ENCODE peak calls at places on chromosome 12, in seven cellular contexts. G, O, T, A, J, C and R are unnamed samples.

GRCh38 chr12:47397664-47398281 is 308.1 kb downstream of the RPAP3 start:
- DNase-seq in T (no peak), G (peak; percentile 75), A (no peak), O (no peak), J (no peak), C (peak; percentile 34), R (no peak)

GRCh38 chr12:5015711-5016492 is 27.8 kb upstream of the KCNA5 start:
- DNase-seq in A (no peak), O (no peak), J (no peak), T (no peak), G (no peak), C (no peak), R (no peak)

GRCh38 chr12:28604240-28604639 is 414.0 kb downstream of the CCDC91 start:
- DNase-seq in T (no peak), J (no peak), O (no peak), C (no peak), G (no peak), A (no peak), R (no peak)

GRCh38 chr12:54294152-54294913 is 6.5 kb downstream of the NFE2 start:
- DNase-seq in T (peak; percentile 48), G (peak; percentile 24), A (no peak), C (no peak), J (peak; percentile 44), O (peak; percentile 88), R (peak; percentile 75)

GRCh38 chr12:93743999-93744689 is 67.0 kb downstream of the CRADD start:
- DNase-seq in A (no peak), O (no peak), J (no peak), G (no peak), T (no peak), C (no peak), R (no peak)

GRCh38 chr12:30043151-30043550 is 259.4 kb upstream of the TMTC1 start:
- DNase-seq in O (no peak), G (no peak), J (no peak), C (no peak), T (no peak), A (no peak), R (no peak)

GRCh38 chr12:93825501-93825888 is 148.3 kb downstream of the CRADD start:
- DNase-seq in T (no peak), A (no peak), C (no peak), J (no peak), O (no peak), G (no peak), R (no peak)

GRCh38 chr12:124928095-124928911 is 13.9 kb upstream of the UBC start:
- DNase-seq in J (no peak), C (peak; percentile 95), G (peak; percentile 86), T (peak; percentile 65), O (peak; percentile 35), A (peak; percentile 93), R (peak; percentile 75)

GRCh38 chr12:121530600-121531355 is 50.0 kb downstream of the KDM2B start:
- DNase-seq in O (peak; percentile 48), G (peak; percentile 80), A (peak; percentile 79), T (peak; percentile 45), J (no peak), C (no peak), R (peak; percentile 85)

GRCh38 chr12:118360785-118361404 is 11.8 kb downstream of the TAOK3 start:
- DNase-seq in O (no peak), C (peak; percentile 19), J (no peak), A (no peak), T (no peak), G (peak; percentile 77), R (no peak)

GRCh38 chr12:113910751-113911272 is 55.3 kb downstream of the RBM19 start:
- DNase-seq in T (no peak), J (no peak), O (no peak), C (no peak), G (no peak), A (no peak), R (no peak)

GRCh38 chr12:24751181-24751580 is 197.7 kb downstream of the BCAT1 start:
- DNase-seq in A (no peak), O (no peak), C (no peak), T (no peak), G (no peak), J (no peak), R (no peak)

GRCh38 chr12:2294651-2295475 is 242.1 kb downstream of the CACNA1C start:
- DNase-seq in J (no peak), T (peak; percentile 63), A (peak; percentile 77), G (peak; percentile 93), C (no peak), O (no peak), R (peak; percentile 95)

GRCh38 chr12:127592278-127592677 is 674.7 kb upstream of the TMEM132C start:
- DNase-seq in C (no peak), A (no peak), J (no peak), T (no peak), O (no peak), G (no peak), R (no peak)

GRCh38 chr12:84642201-84642600 is 270.4 kb downstream of the SLC6A15 start:
- DNase-seq in C (no peak), O (no peak), G (peak; percentile 56), T (no peak), J (no peak), A (no peak), R (no peak)

GRCh38 chr12:30437616-30438015 is 258.1 kb downstream of the IPO8 start:
- DNase-seq in T (no peak), A (no peak), G (peak; percentile 91), J (no peak), O (no peak), C (no peak), R (no peak)

GRCh38 chr12:123767613-123768012 is 5.5 kb downstream of the DNAH10 start:
- DNase-seq in O (no peak), J (no peak), G (no peak), C (no peak), A (no peak), T (no peak), R (no peak)

GRCh38 chr12:120013659-120014380 is 24.8 kb downstream of the BICDL1 start:
- DNase-seq in T (no peak), A (no peak), O (no peak), C (peak; percentile 35), J (no peak), G (no peak), R (no peak)

GRCh38 chr12:62308201-62308600 is 48.0 kb downstream of the USP15 start:
- DNase-seq in J (no peak), T (no peak), O (no peak), C (no peak), G (no peak), A (no peak), R (no peak)

GRCh38 chr12:132506730-132507538 is 17.0 kb downstream of the FBRSL1 start:
- DNase-seq in O (no peak), C (no peak), G (peak; percentile 75), A (peak; percentile 88), T (no peak), J (peak; percentile 52), R (no peak)

GRCh38 chr12:19021646-19022045 is 107.9 kb upstream of the PLEKHA5 start:
- DNase-seq in O (no peak), T (no peak), J (no peak), A (no peak), G (peak; percentile 38), C (no peak), R (no peak)

GRCh38 chr12:14834502-14834901 is 8.8 kb downstream of the ART4 start:
- DNase-seq in T (no peak), G (no peak), J (no peak), A (no peak), C (no peak), O (no peak), R (no peak)

GRCh38 chr12:130169256-130169655 is 7.0 kb downstream of the FZD10 start:
- DNase-seq in C (no peak), O (no peak), T (no peak), G (no peak), A (no peak), J (no peak), R (no peak)
- TF ChIP-seq CTCF in C (no peak), O (no peak), T (no peak), G (no peak), A (no peak), J (no peak), R (no peak)

GRCh38 chr12:52050116-52050770 is 999 bp upstream of the NR4A1 start:
- DNase-seq in C (no peak), O (peak; percentile 43), G (peak; percentile 70), T (no peak), J (peak; percentile 35), A (peak; percentile 79), R (peak; percentile 82)

GRCh38 chr12:52049688-52050087 is 1.6 kb upstream of the NR4A1 start:
- DNase-seq in J (no peak), A (no peak), C (no peak), O (no peak), G (no peak), T (no peak), R (no peak)

GRCh38 chr12:52049286-52049685 is 2.0 kb upstream of the NR4A1 start:
- DNase-seq in O (no peak), T (no peak), J (no peak), C (no peak), G (no peak), A (no peak), R (no peak)

GRCh38 chr12:52052471-52053186 is 1.4 kb downstream of the NR4A1 start:
- DNase-seq in C (no peak), A (peak; percentile 82), J (no peak), T (no peak), O (no peak), G (peak; percentile 39), R (no peak)

GRCh38 chr12:52050771-52051541 is at the start of gene NR4A1:
- DNase-seq in J (peak; percentile 90), O (peak; percentile 90), A (peak; percentile 100), G (peak; percentile 96), T (peak; percentile 98), C (peak; percentile 87), R (peak; percentile 99)
- TF ChIP-seq CTCF in J (no peak), O (no peak), A (no peak), G (no peak), T (no peak), C (no peak), R (no peak)

GRCh38 chr12:109795023-109795422 is 38.2 kb downstream of the TRPV4 start:
- DNase-seq in A (no peak), J (no peak), C (no peak), O (no peak), G (peak; percentile 47), T (no peak), R (no peak)

GRCh38 chr12:109796057-109796456 is 37.1 kb downstream of the TRPV4 start:
- DNase-seq in A (no peak), J (no peak), O (no peak), C (no peak), G (no peak), T (no peak), R (no peak)

GRCh38 chr12:109798691-109799090 is 34.5 kb downstream of the TRPV4 start:
- DNase-seq in C (no peak), G (no peak), T (no peak), J (no peak), A (no peak), O (no peak), R (no peak)

GRCh38 chr12:109800536-109800935 is 32.7 kb downstream of the TRPV4 start:
- DNase-seq in T (no peak), J (no peak), O (no peak), A (no peak), G (no peak), C (no peak), R (no peak)

GRCh38 chr12:109797905-109798669 is 35.1 kb downstream of the TRPV4 start:
- DNase-seq in J (no peak), G (no peak), C (no peak), T (no peak), O (peak; percentile 66), A (no peak), R (no peak)
- TF ChIP-seq CTCF in J (peak; percentile 34), G (peak; percentile 19), C (peak; percentile 60), T (no peak), O (peak; percentile 16), A (no peak), R (peak; percentile 14)

GRCh38 chr12:100077367-100077766 is 65.3 kb downstream of the BLTP3B start:
- DNase-seq in G (peak; percentile 3), C (no peak), T (no peak), O (no peak), J (no peak), A (no peak), R (no peak)
- TF ChIP-seq CTCF in G (no peak), C (no peak), T (no peak), O (no peak), J (no peak), A (no peak), R (no peak)